ENCODE peak calls at places on chromosomes 2 and 18, in four cellular contexts. One of them, this sample, is unnamed.

GRCh38 chr2:70141754-70142589 is 48.8 kb downstream of the C2orf42 start:
- DNase-seq in tibial nerve: peak
- DNase-seq in Peyer's patch: no peak
- DNase-seq in fibroblast of lung: peak
- DNase-seq in this sample: no peak

GRCh38 chr2:200405599-200406298 is 99.3 kb downstream of the SPATS2L start:
- DNase-seq in Peyer's patch: no peak
- DNase-seq in fibroblast of lung: peak
- DNase-seq in tibial nerve: no peak
- DNase-seq in this sample: no peak

GRCh38 chr2:121689356-121689755 is 40.1 kb upstream of the CLASP1 start:
- DNase-seq in fibroblast of lung: peak
- DNase-seq in tibial nerve: no peak
- DNase-seq in Peyer's patch: no peak
- DNase-seq in this sample: no peak

GRCh38 chr2:42795871-42796301 is 3.5 kb upstream of the HAAO start:
- DNase-seq in tibial nerve: no peak
- DNase-seq in Peyer's patch: no peak
- DNase-seq in fibroblast of lung: peak
- DNase-seq in this sample: no peak

GRCh38 chr2:10286216-10287037 is 16.3 kb upstream of the HPCAL1 start:
- DNase-seq in fibroblast of lung: no peak
- DNase-seq in Peyer's patch: no peak
- DNase-seq in tibial nerve: no peak
- DNase-seq in this sample: no peak

GRCh38 chr2:231615058-231615671 is 22.5 kb downstream of the TEX44 start:
- DNase-seq in tibial nerve: no peak
- DNase-seq in fibroblast of lung: no peak
- DNase-seq in Peyer's patch: no peak
- DNase-seq in this sample: no peak

GRCh38 chr2:10481666-10482157 is 33.6 kb upstream of the ODC1 start:
- DNase-seq in Peyer's patch: peak
- DNase-seq in tibial nerve: no peak
- DNase-seq in fibroblast of lung: no peak
- DNase-seq in this sample: no peak

GRCh38 chr18:6836331-6836730 is 106.8 kb downstream of the ARHGAP28 start:
- DNase-seq in Peyer's patch: no peak
- DNase-seq in tibial nerve: no peak
- DNase-seq in fibroblast of lung: no peak
- DNase-seq in this sample: no peak

GRCh38 chr18:26655614-26656400 is 107.5 kb upstream of the KCTD1 start:
- DNase-seq in tibial nerve: no peak
- DNase-seq in Peyer's patch: peak
- DNase-seq in fibroblast of lung: peak
- DNase-seq in this sample: peak

GRCh38 chr2:174117951-174118930 is 130.1 kb downstream of the OLA1 start:
- DNase-seq in Peyer's patch: no peak
- DNase-seq in fibroblast of lung: peak
- DNase-seq in tibial nerve: no peak
- DNase-seq in this sample: no peak

GRCh38 chr2:46984642-46985476 is 69.3 kb upstream of the MCFD2 start:
- DNase-seq in fibroblast of lung: peak
- DNase-seq in Peyer's patch: no peak
- DNase-seq in tibial nerve: peak
- DNase-seq in this sample: no peak

GRCh38 chr2:53033416-53033815 is 734.2 kb upstream of the CHAC2 start:
- DNase-seq in Peyer's patch: no peak
- DNase-seq in tibial nerve: no peak
- DNase-seq in fibroblast of lung: peak
- DNase-seq in this sample: no peak

GRCh38 chr18:39591647-39592046 is 2026.0 kb upstream of the CELF4 start:
- DNase-seq in tibial nerve: no peak
- DNase-seq in fibroblast of lung: no peak
- DNase-seq in Peyer's patch: no peak
- DNase-seq in this sample: no peak

GRCh38 chr18:79871481-79872091 is 73.8 kb downstream of the KCNG2 start:
- DNase-seq in fibroblast of lung: no peak
- DNase-seq in tibial nerve: peak
- DNase-seq in Peyer's patch: no peak
- DNase-seq in this sample: no peak

GRCh38 chr2:203824057-203824456 is 43.5 kb upstream of the CTLA4 start:
- DNase-seq in tibial nerve: no peak
- DNase-seq in fibroblast of lung: no peak
- DNase-seq in Peyer's patch: no peak
- DNase-seq in this sample: no peak

GRCh38 chr2:79219383-79219988 is 59.9 kb upstream of the REG3A start:
- DNase-seq in Peyer's patch: no peak
- DNase-seq in fibroblast of lung: peak
- DNase-seq in tibial nerve: no peak
- DNase-seq in this sample: peak

GRCh38 chr2:172962064-172962463 is 113.6 kb upstream of the MAP3K20 start:
- DNase-seq in tibial nerve: no peak
- DNase-seq in Peyer's patch: no peak
- DNase-seq in fibroblast of lung: no peak
- DNase-seq in this sample: no peak
- H3K27ac ChIP-seq in tibial nerve: no peak
- H3K27ac ChIP-seq in Peyer's patch: no peak
- H3K27ac ChIP-seq in fibroblast of lung: no peak
- H3K27ac ChIP-seq in this sample: no peak

DNA sequence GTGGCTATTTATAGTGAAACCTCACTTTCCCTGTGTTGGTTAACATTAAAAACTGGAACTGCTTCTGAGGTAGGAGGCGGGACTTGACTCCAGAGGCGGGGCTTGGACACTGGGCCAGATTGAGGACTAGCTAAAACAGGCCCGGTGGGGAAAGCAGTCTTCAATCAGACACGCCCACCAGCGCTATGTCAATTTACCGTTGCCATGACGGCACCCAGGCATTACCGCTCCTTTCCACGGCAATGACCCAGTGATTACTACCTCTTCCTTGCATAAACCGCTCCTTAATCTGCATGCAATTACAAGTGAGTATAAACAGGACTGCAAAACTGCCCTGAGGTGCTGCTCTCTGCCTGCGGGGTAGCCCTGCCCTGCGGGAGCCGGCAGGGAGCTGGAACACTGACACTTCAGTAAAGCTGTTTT is 35.3 kb downstream of the LRRFIP1 start:
- DNase-seq in fibroblast of lung: peak
- DNase-seq in tibial nerve: peak
- DNase-seq in Peyer's patch: peak
- DNase-seq in this sample: no peak
- H3K27ac ChIP-seq in fibroblast of lung: peak
- H3K27ac ChIP-seq in tibial nerve: peak
- H3K27ac ChIP-seq in Peyer's patch: peak
- H3K27ac ChIP-seq in this sample: no peak

DNA sequence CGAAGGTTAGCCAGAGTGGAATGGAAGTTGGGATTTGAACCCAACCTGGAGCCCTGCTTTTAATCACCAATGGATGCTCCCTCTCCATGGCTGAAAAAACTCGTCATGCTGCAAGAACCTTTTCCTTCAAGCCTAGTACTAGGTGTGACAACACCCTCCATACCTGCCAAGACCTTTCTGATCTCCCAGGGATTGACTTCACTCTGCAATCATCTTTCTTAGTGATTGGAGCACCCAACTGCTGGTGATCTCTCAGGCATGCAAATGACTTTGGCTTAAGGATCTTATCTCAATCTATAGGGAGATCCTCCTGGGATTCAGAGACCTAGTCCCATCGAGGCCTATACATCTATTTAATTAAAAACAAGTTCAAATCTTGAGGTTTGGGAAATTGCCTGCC is 23.5 kb upstream of the ITGB6 start:
- DNase-seq in tibial nerve: no peak
- DNase-seq in Peyer's patch: no peak
- DNase-seq in fibroblast of lung: no peak
- DNase-seq in this sample: no peak
- H3K27ac ChIP-seq in tibial nerve: no peak
- H3K27ac ChIP-seq in Peyer's patch: no peak
- H3K27ac ChIP-seq in fibroblast of lung: peak
- H3K27ac ChIP-seq in this sample: peak

GRCh38 chr18:63198098-63198760 is 121.3 kb downstream of the BCL2 start:
- DNase-seq in fibroblast of lung: no peak
- DNase-seq in Peyer's patch: no peak
- DNase-seq in tibial nerve: no peak
- DNase-seq in this sample: no peak
- H3K27ac ChIP-seq in fibroblast of lung: no peak
- H3K27ac ChIP-seq in Peyer's patch: no peak
- H3K27ac ChIP-seq in tibial nerve: peak
- H3K27ac ChIP-seq in this sample: no peak

DNA sequence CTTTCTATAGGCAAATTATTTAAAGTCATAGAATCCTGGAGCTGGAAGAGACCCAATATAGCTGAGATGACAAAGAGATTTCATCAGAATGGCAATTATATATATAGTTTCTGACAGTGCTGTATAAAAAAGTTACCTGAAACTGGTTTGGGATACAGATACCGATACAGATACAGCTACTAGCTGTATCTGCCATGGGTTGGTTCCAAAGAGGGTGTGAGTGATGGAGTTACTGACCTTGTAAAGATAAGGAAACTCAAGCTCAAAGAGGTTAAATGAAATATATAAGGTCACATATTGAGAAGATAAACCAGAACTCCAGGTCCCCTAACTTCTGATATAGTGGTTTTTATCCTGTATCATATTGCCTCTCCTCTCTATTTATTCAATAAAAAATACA is 10.9 kb downstream of the PELI1 start:
- DNase-seq in Peyer's patch: no peak
- DNase-seq in fibroblast of lung: no peak
- DNase-seq in tibial nerve: no peak
- DNase-seq in this sample: no peak
- H3K27ac ChIP-seq in Peyer's patch: no peak
- H3K27ac ChIP-seq in fibroblast of lung: no peak
- H3K27ac ChIP-seq in tibial nerve: no peak
- H3K27ac ChIP-seq in this sample: no peak

GRCh38 chr2:197167608-197168287 is 142.8 kb downstream of the ANKRD44 start:
- DNase-seq in fibroblast of lung: no peak
- DNase-seq in tibial nerve: no peak
- DNase-seq in Peyer's patch: no peak
- DNase-seq in this sample: no peak

GRCh38 chr2:197174539-197175094 is 136.0 kb downstream of the ANKRD44 start:
- DNase-seq in tibial nerve: no peak
- DNase-seq in fibroblast of lung: peak
- DNase-seq in Peyer's patch: no peak
- DNase-seq in this sample: no peak

GRCh38 chr2:197171582-197171981 is 139.0 kb downstream of the ANKRD44 start:
- DNase-seq in fibroblast of lung: no peak
- DNase-seq in tibial nerve: no peak
- DNase-seq in Peyer's patch: no peak
- DNase-seq in this sample: no peak

GRCh38 chr2:197168705-197169104 is 141.9 kb downstream of the ANKRD44 start:
- DNase-seq in tibial nerve: peak
- DNase-seq in fibroblast of lung: peak
- DNase-seq in Peyer's patch: peak
- DNase-seq in this sample: no peak

GRCh38 chr2:197170137-197170682 is 140.4 kb downstream of the ANKRD44 start:
- DNase-seq in fibroblast of lung: no peak
- DNase-seq in tibial nerve: no peak
- DNase-seq in Peyer's patch: no peak
- DNase-seq in this sample: no peak
- H3K27ac ChIP-seq in fibroblast of lung: no peak
- H3K27ac ChIP-seq in tibial nerve: no peak
- H3K27ac ChIP-seq in Peyer's patch: no peak
- H3K27ac ChIP-seq in this sample: no peak

GRCh38 chr2:85446296-85447221 is 28.0 kb downstream of the SH2D6 start:
- DNase-seq in fibroblast of lung: no peak
- DNase-seq in Peyer's patch: no peak
- DNase-seq in tibial nerve: no peak
- DNase-seq in this sample: no peak
- H3K27ac ChIP-seq in fibroblast of lung: peak
- H3K27ac ChIP-seq in Peyer's patch: peak
- H3K27ac ChIP-seq in tibial nerve: peak
- H3K27ac ChIP-seq in this sample: peak

GRCh38 chr2:191739194-191739593 is 61.3 kb downstream of the NABP1 start:
- DNase-seq in fibroblast of lung: no peak
- DNase-seq in Peyer's patch: no peak
- DNase-seq in tibial nerve: no peak
- DNase-seq in this sample: no peak
- H3K27ac ChIP-seq in fibroblast of lung: no peak
- H3K27ac ChIP-seq in Peyer's patch: no peak
- H3K27ac ChIP-seq in tibial nerve: no peak
- H3K27ac ChIP-seq in this sample: no peak

GRCh38 chr18:45197526-45197970 is 417.7 kb upstream of the SLC14A2 start:
- DNase-seq in tibial nerve: no peak
- DNase-seq in Peyer's patch: no peak
- DNase-seq in fibroblast of lung: no peak
- DNase-seq in this sample: no peak
- H3K27ac ChIP-seq in tibial nerve: no peak
- H3K27ac ChIP-seq in Peyer's patch: no peak
- H3K27ac ChIP-seq in fibroblast of lung: no peak
- H3K27ac ChIP-seq in this sample: no peak